ENCODE peak calls at places on chromosomes 12 and 14, in six cellular contexts. P is caudate nucleus; Q is astrocyte of the hippocampus; E is mammary epithelial cell; C is stimulated activated CD4-positive, alpha-beta T cell treated with anti-CD3 and anti-CD28 coated beads, Interleukin-1b, Interleukin-23, amount 100 ng/mL, for 48 hours; N is right atrium auricular region. K is an unnamed sample.
A peak's percentile ranks its signal among the peaks of the same experiment; 100 is the strongest.

GRCh38 chr14:60933920-60934655 is 46.8 kb downstream of the TRMT5 start:
- DNase-seq in N (no peak), C (no peak), Q (no peak), P (no peak), E (no peak), K (no peak)

GRCh38 chr14:66395300-66395699 is 90.9 kb upstream of the CCDC196 start:
- DNase-seq in C (no peak), Q (no peak), N (no peak), P (no peak), E (peak; percentile 12), K (no peak)

GRCh38 chr14:92254786-92255185 is 68.2 kb upstream of the SLC24A4 start:
- DNase-seq in P (no peak), C (no peak), Q (peak; percentile 58), E (no peak), N (no peak), K (no peak)

GRCh38 chr12:57459750-57460400 is at the start of gene GLI1:
- DNase-seq in E (no peak), N (no peak), C (peak; percentile 56), Q (peak; percentile 18), P (no peak), K (no peak)

GRCh38 chr14:60647837-60648168 is 1.5 kb downstream of the SIX1 start:
- DNase-seq in Q (peak; percentile 27), E (peak; percentile 11), C (no peak), P (no peak), N (no peak), K (no peak)

GRCh38 chr14:77376380-77376770 is 519 bp downstream of the TMED8 start:
- DNase-seq in N (peak; percentile 58), C (peak; percentile 35), Q (no peak), P (no peak), E (no peak), K (no peak)

GRCh38 chr12:6273209-6273928 is 37.1 kb upstream of the PLEKHG6 start:
- DNase-seq in C (no peak), Q (no peak), P (no peak), N (no peak), E (no peak), K (no peak)

GRCh38 chr14:52995998-52996397 is 45.1 kb upstream of the FERMT2 start:
- DNase-seq in C (no peak), Q (no peak), E (no peak), N (no peak), P (no peak), K (no peak)

GRCh38 chr12:119461815-119462214 is 127.3 kb downstream of the CCDC60 start:
- DNase-seq in N (no peak), C (no peak), P (no peak), Q (no peak), E (no peak), K (no peak)

GRCh38 chr12:130827432-130827831 is 11.6 kb downstream of the STX2 start:
- DNase-seq in E (no peak), C (no peak), N (no peak), P (no peak), Q (no peak), K (peak; percentile 36)

GRCh38 chr12:132439333-132439904 is 50.5 kb upstream of the FBRSL1 start:
- DNase-seq in N (no peak), C (no peak), P (no peak), E (no peak), Q (no peak), K (no peak)

GRCh38 chr14:82385043-82385442 is 851.4 kb upstream of the SEL1L start:
- DNase-seq in C (no peak), N (no peak), E (no peak), P (no peak), Q (no peak), K (peak; percentile 31)

GRCh38 chr12:53599579-53599978 is 26.6 kb downstream of the ATF7 start:
- DNase-seq in E (no peak), N (no peak), P (no peak), Q (no peak), C (no peak), K (no peak)

GRCh38 chr14:56720703-56721426 is 89.4 kb downstream of the OTX2 start:
- DNase-seq in Q (no peak), C (no peak), E (no peak), P (no peak), N (no peak), K (no peak)

GRCh38 chr14:75295491-75296338 is 17.1 kb downstream of the FOS start:
- DNase-seq in Q (peak; percentile 90), E (peak; percentile 59), C (peak; percentile 77), N (peak; percentile 91), P (peak; percentile 40), K (no peak)

GRCh38 chr12:40802656-40803055 is 110.4 kb downstream of the CNTN1 start:
- DNase-seq in Q (no peak), C (no peak), N (no peak), P (no peak), E (no peak), K (no peak)

GRCh38 chr12:32435921-32436710 is 36.8 kb downstream of the FGD4 start:
- DNase-seq in C (no peak), E (no peak), Q (peak; percentile 54), N (no peak), P (no peak), K (no peak)

GRCh38 chr14:24389266-24389855 is 9.4 kb upstream of the NYNRIN start:
- DNase-seq in P (no peak), E (no peak), C (no peak), N (no peak), Q (peak; percentile 26), K (no peak)

GRCh38 chr12:68293347-68293746 is 38.8 kb downstream of the MDM1 start:
- DNase-seq in Q (no peak), N (no peak), P (no peak), C (no peak), E (no peak), K (no peak)

GRCh38 chr14:40122978-40123648 is 690.9 kb upstream of the FBXO33 start:
- DNase-seq in C (no peak), N (no peak), E (no peak), Q (peak; percentile 64), P (no peak), K (peak; percentile 82)

GRCh38 chr12:49389092-49389703 is 21.9 kb downstream of the SPATS2 start:
- DNase-seq in N (no peak), Q (no peak), C (peak; percentile 62), E (no peak), P (no peak), K (no peak)

GRCh38 chr14:95299271-95299670 is 20.4 kb downstream of the CLMN start:
- DNase-seq in Q (no peak), P (no peak), C (no peak), E (no peak), N (no peak), K (no peak)

GRCh38 chr14:53963491-53964227 is 7.0 kb upstream of the BMP4 start:
- DNase-seq in P (no peak), N (peak; percentile 77), C (no peak), E (no peak), Q (peak; percentile 80), K (no peak)

GRCh38 chr12:109873653-109874052 is 6.7 kb downstream of the GLTP start:
- DNase-seq in Q (no peak), E (no peak), C (no peak), N (no peak), P (no peak), K (no peak)

GRCh38 chr14:99388286-99388685 is 92.4 kb downstream of the SETD3 start:
- DNase-seq in P (no peak), E (no peak), Q (no peak), N (no peak), C (no peak), K (no peak)

GRCh38 chr12:38931461-38931860 is 26.1 kb upstream of the CPNE8 start:
- DNase-seq in C (peak; percentile 6), Q (no peak), P (no peak), N (no peak), E (no peak), K (no peak)

GRCh38 chr14:104094709-104095425 is 9.4 kb downstream of the ASPG start:
- DNase-seq in C (peak; percentile 74), N (no peak), E (peak; percentile 26), Q (peak; percentile 77), P (no peak), K (no peak)

GRCh38 chr12:119664642-119665041 is 3.3 kb upstream of the PRKAB1 start:
- DNase-seq in N (no peak), C (no peak), E (no peak), Q (no peak), P (no peak), K (no peak)

GRCh38 chr12:110785240-110785639 is 42.5 kb upstream of the PPP1CC start:
- DNase-seq in P (no peak), C (no peak), N (no peak), E (no peak), Q (no peak), K (no peak)

GRCh38 chr12:57454566-57455373 is at the start of gene INHBE:
- DNase-seq in Q (peak; percentile 49), P (no peak), C (no peak), E (no peak), N (no peak), K (no peak)

GRCh38 chr12:31324116-31324844 is 1.7 kb downstream of the SINHCAF start:
- DNase-seq in Q (peak; percentile 93), C (peak; percentile 76), P (no peak), N (peak; percentile 64), E (peak; percentile 72), K (no peak)